ENCODE peak calls at places on chromosomes 6 and 20, in seven cellular contexts. One of them, this sample, is unnamed.

GRCh38 chr20:38256966-38257365 is 3.6 kb downstream of the KIAA1755 start:
- DNase-seq in brain microvascular endothelial cell: no peak
- DNase-seq in MG63: no peak
- DNase-seq in transverse colon: no peak
- DNase-seq in psoas muscle: no peak
- DNase-seq in thoracic aorta: no peak
- DNase-seq in neural progenitor cell: no peak
- DNase-seq in this sample: no peak

GRCh38 chr6:30156262-30156599 is 4.8 kb downstream of the TRIM10 start:
- DNase-seq in brain microvascular endothelial cell: peak; percentile 11
- DNase-seq in MG63: peak; percentile 11
- DNase-seq in transverse colon: peak; percentile 87
- DNase-seq in psoas muscle: no peak
- DNase-seq in thoracic aorta: no peak
- DNase-seq in neural progenitor cell: no peak
- DNase-seq in this sample: no peak

GRCh38 chr20:10427060-10427692 is 6.8 kb downstream of the MKKS start:
- DNase-seq in brain microvascular endothelial cell: peak; percentile 69
- DNase-seq in MG63: peak; percentile 31
- DNase-seq in transverse colon: peak; percentile 41
- DNase-seq in psoas muscle: peak; percentile 64
- DNase-seq in thoracic aorta: no peak
- DNase-seq in neural progenitor cell: peak; percentile 61
- DNase-seq in this sample: peak; percentile 34

GRCh38 chr6:135880066-135880972 is 28.8 kb downstream of the PDE7B start:
- DNase-seq in brain microvascular endothelial cell: peak; percentile 80
- DNase-seq in MG63: peak; percentile 43
- DNase-seq in transverse colon: peak; percentile 14
- DNase-seq in psoas muscle: no peak
- DNase-seq in thoracic aorta: no peak
- DNase-seq in neural progenitor cell: no peak
- DNase-seq in this sample: no peak

GRCh38 chr6:42339991-42340401 is 111.7 kb downstream of the TRERF1 start:
- DNase-seq in brain microvascular endothelial cell: no peak
- DNase-seq in MG63: no peak
- DNase-seq in transverse colon: no peak
- DNase-seq in psoas muscle: no peak
- DNase-seq in thoracic aorta: no peak
- DNase-seq in neural progenitor cell: no peak
- DNase-seq in this sample: no peak

GRCh38 chr6:23316131-23316530 is 746.8 kb downstream of the HDGFL1 start:
- DNase-seq in brain microvascular endothelial cell: no peak
- DNase-seq in MG63: no peak
- DNase-seq in transverse colon: no peak
- DNase-seq in psoas muscle: no peak
- DNase-seq in thoracic aorta: no peak
- DNase-seq in neural progenitor cell: no peak
- DNase-seq in this sample: no peak

GRCh38 chr20:32482251-32483220 is 102.6 kb downstream of the NOL4L start:
- DNase-seq in brain microvascular endothelial cell: no peak
- DNase-seq in MG63: peak; percentile 21
- DNase-seq in transverse colon: peak; percentile 57
- DNase-seq in psoas muscle: peak; percentile 69
- DNase-seq in thoracic aorta: no peak
- DNase-seq in neural progenitor cell: peak; percentile 74
- DNase-seq in this sample: no peak

GRCh38 chr20:60365882-60366281 is 407.7 kb downstream of the CDH26 start:
- DNase-seq in brain microvascular endothelial cell: no peak
- DNase-seq in MG63: no peak
- DNase-seq in transverse colon: no peak
- DNase-seq in psoas muscle: no peak
- DNase-seq in thoracic aorta: no peak
- DNase-seq in neural progenitor cell: no peak
- DNase-seq in this sample: no peak

GRCh38 chr6:30787954-30788353 is 43.6 kb upstream of the IER3 start:
- DNase-seq in brain microvascular endothelial cell: no peak
- DNase-seq in MG63: no peak
- DNase-seq in transverse colon: no peak
- DNase-seq in psoas muscle: no peak
- DNase-seq in thoracic aorta: no peak
- DNase-seq in neural progenitor cell: no peak
- DNase-seq in this sample: no peak

GRCh38 chr20:45080867-45081616 is 19.9 kb downstream of the KCNS1 start:
- DNase-seq in brain microvascular endothelial cell: peak; percentile 33
- DNase-seq in MG63: peak; percentile 35
- DNase-seq in transverse colon: no peak
- DNase-seq in psoas muscle: no peak
- DNase-seq in thoracic aorta: no peak
- DNase-seq in neural progenitor cell: no peak
- DNase-seq in this sample: no peak

GRCh38 chr6:117483645-117484016 is 1.2 kb downstream of the DCBLD1 start:
- DNase-seq in brain microvascular endothelial cell: no peak
- DNase-seq in MG63: no peak
- DNase-seq in transverse colon: peak; percentile 12
- DNase-seq in psoas muscle: no peak
- DNase-seq in thoracic aorta: no peak
- DNase-seq in neural progenitor cell: no peak
- DNase-seq in this sample: no peak

GRCh38 chr6:108945686-108946158 is 97.5 kb downstream of the ARMC2 start:
- DNase-seq in brain microvascular endothelial cell: peak; percentile 35
- DNase-seq in MG63: peak; percentile 91
- DNase-seq in transverse colon: peak; percentile 37
- DNase-seq in psoas muscle: peak; percentile 88
- DNase-seq in thoracic aorta: peak; percentile 40
- DNase-seq in neural progenitor cell: no peak
- DNase-seq in this sample: no peak

GRCh38 chr6:44009425-44010321 is 117.6 kb downstream of the MRPL14 start:
- DNase-seq in brain microvascular endothelial cell: no peak
- DNase-seq in MG63: no peak
- DNase-seq in transverse colon: no peak
- DNase-seq in psoas muscle: peak; percentile 77
- DNase-seq in thoracic aorta: no peak
- DNase-seq in neural progenitor cell: no peak
- DNase-seq in this sample: no peak

GRCh38 chr6:107600936-107601335 is 111.0 kb downstream of the SOBP start:
- DNase-seq in brain microvascular endothelial cell: peak; percentile 54
- DNase-seq in MG63: peak; percentile 65
- DNase-seq in transverse colon: peak; percentile 22
- DNase-seq in psoas muscle: no peak
- DNase-seq in thoracic aorta: no peak
- DNase-seq in neural progenitor cell: peak; percentile 79
- DNase-seq in this sample: peak; percentile 4

GRCh38 chr6:45576648-45577624 is 199.2 kb upstream of the SUPT3H start:
- DNase-seq in brain microvascular endothelial cell: no peak
- DNase-seq in MG63: no peak
- DNase-seq in transverse colon: no peak
- DNase-seq in psoas muscle: no peak
- DNase-seq in thoracic aorta: no peak
- DNase-seq in neural progenitor cell: no peak
- DNase-seq in this sample: no peak

GRCh38 chr20:61186771-61187170 is 65.3 kb upstream of the CDH4 start:
- DNase-seq in brain microvascular endothelial cell: peak; percentile 45
- DNase-seq in MG63: no peak
- DNase-seq in transverse colon: no peak
- DNase-seq in psoas muscle: no peak
- DNase-seq in thoracic aorta: no peak
- DNase-seq in neural progenitor cell: no peak
- DNase-seq in this sample: no peak

GRCh38 chr20:12291386-12291785 is 373.7 kb downstream of the BTBD3 start:
- DNase-seq in brain microvascular endothelial cell: no peak
- DNase-seq in MG63: no peak
- DNase-seq in transverse colon: no peak
- DNase-seq in psoas muscle: no peak
- DNase-seq in thoracic aorta: no peak
- DNase-seq in neural progenitor cell: no peak
- DNase-seq in this sample: no peak

GRCh38 chr20:50336631-50337030 is 146.0 kb downstream of the CEBPB start:
- DNase-seq in brain microvascular endothelial cell: no peak
- DNase-seq in MG63: no peak
- DNase-seq in transverse colon: no peak
- DNase-seq in psoas muscle: no peak
- DNase-seq in thoracic aorta: no peak
- DNase-seq in neural progenitor cell: no peak
- DNase-seq in this sample: no peak

GRCh38 chr20:4814696-4815252 is 93.1 kb downstream of the PRND start:
- DNase-seq in brain microvascular endothelial cell: no peak
- DNase-seq in MG63: no peak
- DNase-seq in transverse colon: peak; percentile 64
- DNase-seq in psoas muscle: no peak
- DNase-seq in thoracic aorta: no peak
- DNase-seq in neural progenitor cell: no peak
- DNase-seq in this sample: no peak

GRCh38 chr6:134543128-134543527 is 225.2 kb upstream of the SGK1 start:
- DNase-seq in brain microvascular endothelial cell: no peak
- DNase-seq in MG63: no peak
- DNase-seq in transverse colon: no peak
- DNase-seq in psoas muscle: no peak
- DNase-seq in thoracic aorta: no peak
- DNase-seq in neural progenitor cell: no peak
- DNase-seq in this sample: no peak
- H3K27me3 ChIP-seq in brain microvascular endothelial cell: no peaks in the 10 kb centered on the region
- H3K27me3 ChIP-seq in MG63: no peaks in the 10 kb centered on the region
- H3K27me3 ChIP-seq in transverse colon: no peaks in the 10 kb centered on the region
- H3K27me3 ChIP-seq in psoas muscle: no peaks in the 10 kb centered on the region
- H3K27me3 ChIP-seq in thoracic aorta: no peaks in the 10 kb centered on the region
- H3K27me3 ChIP-seq in neural progenitor cell: no peaks in the 10 kb centered on the region
- H3K27me3 ChIP-seq in this sample: no peaks in the 10 kb centered on the region

DNA sequence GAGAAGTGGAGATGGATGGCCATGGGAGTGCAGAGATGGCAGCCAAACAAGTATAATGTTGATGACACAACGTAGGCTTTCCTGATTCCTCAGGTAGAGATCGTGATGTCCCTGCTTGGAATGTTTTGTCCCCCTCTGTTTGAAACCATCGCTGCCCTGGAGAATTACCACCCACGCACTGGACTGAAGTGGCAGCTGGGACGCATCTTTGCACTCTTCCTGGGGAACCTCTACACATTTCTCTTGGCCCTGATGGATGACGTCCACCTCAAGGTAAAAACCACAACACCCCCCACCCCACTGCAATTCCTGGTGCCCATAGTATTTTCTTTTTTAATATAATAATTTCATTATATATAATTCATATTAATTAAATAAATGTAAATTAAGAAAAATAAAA is 42.1 kb upstream of the NOP56 start:
- DNase-seq in brain microvascular endothelial cell: no peak
- DNase-seq in MG63: no peak
- DNase-seq in transverse colon: no peak
- DNase-seq in psoas muscle: no peak
- DNase-seq in thoracic aorta: no peak
- DNase-seq in neural progenitor cell: no peak
- DNase-seq in this sample: no peak
- H3K27me3 ChIP-seq in brain microvascular endothelial cell: no peaks in the 10 kb centered on the region
- H3K27me3 ChIP-seq in MG63: no peaks in the 10 kb centered on the region
- H3K27me3 ChIP-seq in transverse colon: peaks cover 9% of the 10 kb centered on the region
- H3K27me3 ChIP-seq in psoas muscle: peaks cover 10% of the 10 kb centered on the region
- H3K27me3 ChIP-seq in thoracic aorta: no peaks in the 10 kb centered on the region
- H3K27me3 ChIP-seq in neural progenitor cell: peaks cover 8% of the 10 kb centered on the region
- H3K27me3 ChIP-seq in this sample: peaks cover 9% of the 10 kb centered on the region

DNA sequence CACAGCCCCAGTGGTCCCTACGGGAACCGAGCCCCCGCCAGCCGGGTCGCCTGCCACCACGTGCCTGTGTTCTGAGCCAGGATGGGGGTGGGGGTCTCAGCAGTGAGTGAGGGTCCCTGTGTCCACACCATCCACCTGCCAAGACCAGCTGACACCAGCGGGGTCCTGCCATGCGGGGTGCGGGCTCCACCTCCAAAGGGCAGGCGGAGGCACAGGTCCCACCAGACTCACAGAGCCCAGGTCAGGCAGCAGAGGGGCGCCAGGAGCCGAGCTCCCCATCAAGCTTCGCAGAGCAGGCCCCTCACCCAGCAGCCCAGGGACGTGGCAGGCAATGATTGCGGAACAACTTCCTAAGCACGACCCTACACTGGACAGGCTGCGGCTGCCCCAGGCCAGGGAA is 50.5 kb downstream of the KCNQ2 start:
- DNase-seq in brain microvascular endothelial cell: no peak
- DNase-seq in MG63: no peak
- DNase-seq in transverse colon: no peak
- DNase-seq in psoas muscle: no peak
- DNase-seq in thoracic aorta: no peak
- DNase-seq in neural progenitor cell: no peak
- DNase-seq in this sample: no peak
- H3K27me3 ChIP-seq in brain microvascular endothelial cell: peaks cover 18% of the 10 kb centered on the region
- H3K27me3 ChIP-seq in MG63: peaks cover 81% of the 10 kb centered on the region
- H3K27me3 ChIP-seq in transverse colon: peaks cover 19% of the 10 kb centered on the region
- H3K27me3 ChIP-seq in psoas muscle: peaks cover 80% of the 10 kb centered on the region
- H3K27me3 ChIP-seq in thoracic aorta: no peaks in the 10 kb centered on the region
- H3K27me3 ChIP-seq in neural progenitor cell: no peaks in the 10 kb centered on the region
- H3K27me3 ChIP-seq in this sample: peaks cover 3% of the 10 kb centered on the region

GRCh38 chr6:157823001-157823522 is at the start of gene SNX9:
- DNase-seq in brain microvascular endothelial cell: no peak
- DNase-seq in MG63: peak; percentile 86
- DNase-seq in transverse colon: peak; percentile 83
- DNase-seq in psoas muscle: peak; percentile 91
- DNase-seq in thoracic aorta: no peak
- DNase-seq in neural progenitor cell: peak; percentile 90
- DNase-seq in this sample: no peak

GRCh38 chr6:157822221-157823000 is 635 bp upstream of the SNX9 start:
- DNase-seq in brain microvascular endothelial cell: no peak
- DNase-seq in MG63: peak; percentile 36
- DNase-seq in transverse colon: peak; percentile 19
- DNase-seq in psoas muscle: peak; percentile 68
- DNase-seq in thoracic aorta: no peak
- DNase-seq in neural progenitor cell: peak; percentile 52
- DNase-seq in this sample: no peak

GRCh38 chr6:157825243-157825904 is 2.3 kb downstream of the SNX9 start:
- DNase-seq in brain microvascular endothelial cell: no peak
- DNase-seq in MG63: no peak
- DNase-seq in transverse colon: no peak
- DNase-seq in psoas muscle: no peak
- DNase-seq in thoracic aorta: no peak
- DNase-seq in neural progenitor cell: no peak
- DNase-seq in this sample: no peak

GRCh38 chr6:157821342-157822033 is 1.6 kb upstream of the SNX9 start:
- DNase-seq in brain microvascular endothelial cell: no peak
- DNase-seq in MG63: no peak
- DNase-seq in transverse colon: no peak
- DNase-seq in psoas muscle: no peak
- DNase-seq in thoracic aorta: no peak
- DNase-seq in neural progenitor cell: no peak
- DNase-seq in this sample: no peak

GRCh38 chr6:157823523-157824370 is 701 bp downstream of the SNX9 start:
- DNase-seq in brain microvascular endothelial cell: peak; percentile 66
- DNase-seq in MG63: peak; percentile 73
- DNase-seq in transverse colon: peak; percentile 75
- DNase-seq in psoas muscle: peak; percentile 66
- DNase-seq in thoracic aorta: no peak
- DNase-seq in neural progenitor cell: peak; percentile 52
- DNase-seq in this sample: peak; percentile 43
- H3K27me3 ChIP-seq in brain microvascular endothelial cell: no peaks in the 10 kb centered on the region
- H3K27me3 ChIP-seq in MG63: no peaks in the 10 kb centered on the region
- H3K27me3 ChIP-seq in transverse colon: no peaks in the 10 kb centered on the region
- H3K27me3 ChIP-seq in psoas muscle: no peaks in the 10 kb centered on the region
- H3K27me3 ChIP-seq in thoracic aorta: no peaks in the 10 kb centered on the region
- H3K27me3 ChIP-seq in neural progenitor cell: peaks cover 30% of the 10 kb centered on the region
- H3K27me3 ChIP-seq in this sample: no peaks in the 10 kb centered on the region

GRCh38 chr6:150093397-150093796 is 24.5 kb upstream of the ULBP3 start:
- DNase-seq in brain microvascular endothelial cell: no peak
- DNase-seq in MG63: no peak
- DNase-seq in transverse colon: no peak
- DNase-seq in psoas muscle: no peak
- DNase-seq in thoracic aorta: no peak
- DNase-seq in neural progenitor cell: no peak
- DNase-seq in this sample: no peak
- H3K27me3 ChIP-seq in brain microvascular endothelial cell: peaks cover 2% of the 10 kb centered on the region
- H3K27me3 ChIP-seq in MG63: no peaks in the 10 kb centered on the region
- H3K27me3 ChIP-seq in transverse colon: peaks cover 8% of the 10 kb centered on the region
- H3K27me3 ChIP-seq in psoas muscle: no peaks in the 10 kb centered on the region
- H3K27me3 ChIP-seq in thoracic aorta: no peaks in the 10 kb centered on the region
- H3K27me3 ChIP-seq in neural progenitor cell: no peaks in the 10 kb centered on the region
- H3K27me3 ChIP-seq in this sample: peaks cover 3% of the 10 kb centered on the region